ENCODE peak calls at places on chromosomes 5 and 9, in seven cellular contexts. One of them, this sample, is unnamed.

GRCh38 chr5:111563041-111563822 is 50.9 kb upstream of the STARD4 start:
- DNase-seq in effector memory CD4-positive, alpha-beta T cell: no peak
- DNase-seq in adrenal gland: no peak
- DNase-seq in IMR-90: peak; percentile 90
- DNase-seq in left ventricle myocardium inferior: no peak
- DNase-seq in psoas muscle: no peak
- DNase-seq in lower lobe of right lung: no peak
- DNase-seq in this sample: peak; percentile 99

GRCh38 chr9:114733814-114734213 is 51.8 kb upstream of the TEX48 start:
- DNase-seq in effector memory CD4-positive, alpha-beta T cell: no peak
- DNase-seq in adrenal gland: no peak
- DNase-seq in IMR-90: peak; percentile 60
- DNase-seq in left ventricle myocardium inferior: no peak
- DNase-seq in psoas muscle: no peak
- DNase-seq in lower lobe of right lung: no peak
- DNase-seq in this sample: no peak

GRCh38 chr9:96618209-96619108 is 1.2 kb downstream of the CDC14B start:
- DNase-seq in effector memory CD4-positive, alpha-beta T cell: no peak
- DNase-seq in adrenal gland: peak; percentile 62
- DNase-seq in IMR-90: peak; percentile 54
- DNase-seq in left ventricle myocardium inferior: peak; percentile 38
- DNase-seq in psoas muscle: peak; percentile 74
- DNase-seq in lower lobe of right lung: peak; percentile 50
- DNase-seq in this sample: peak; percentile 58

GRCh38 chr5:101783241-101784095 is 512.6 kb downstream of the SLCO4C1 start:
- DNase-seq in effector memory CD4-positive, alpha-beta T cell: no peak
- DNase-seq in adrenal gland: no peak
- DNase-seq in IMR-90: no peak
- DNase-seq in left ventricle myocardium inferior: no peak
- DNase-seq in psoas muscle: no peak
- DNase-seq in lower lobe of right lung: no peak
- DNase-seq in this sample: no peak

GRCh38 chr9:72615931-72616330 is 94.5 kb downstream of the TMC1 start:
- DNase-seq in effector memory CD4-positive, alpha-beta T cell: no peak
- DNase-seq in adrenal gland: no peak
- DNase-seq in IMR-90: peak; percentile 5
- DNase-seq in left ventricle myocardium inferior: no peak
- DNase-seq in psoas muscle: no peak
- DNase-seq in lower lobe of right lung: no peak
- DNase-seq in this sample: no peak

GRCh38 chr5:138489705-138490104 is 24.4 kb downstream of the EGR1 start:
- DNase-seq in effector memory CD4-positive, alpha-beta T cell: no peak
- DNase-seq in adrenal gland: peak; percentile 30
- DNase-seq in IMR-90: no peak
- DNase-seq in left ventricle myocardium inferior: no peak
- DNase-seq in psoas muscle: no peak
- DNase-seq in lower lobe of right lung: no peak
- DNase-seq in this sample: no peak

GRCh38 chr5:20949636-20950035 is 961.6 kb upstream of the CDH18 start:
- DNase-seq in effector memory CD4-positive, alpha-beta T cell: no peak
- DNase-seq in adrenal gland: no peak
- DNase-seq in IMR-90: no peak
- DNase-seq in left ventricle myocardium inferior: no peak
- DNase-seq in psoas muscle: no peak
- DNase-seq in lower lobe of right lung: no peak
- DNase-seq in this sample: peak; percentile 49

GRCh38 chr5:146878471-146879172 is at the start of gene PPP2R2B:
- DNase-seq in effector memory CD4-positive, alpha-beta T cell: peak; percentile 37
- DNase-seq in adrenal gland: no peak
- DNase-seq in IMR-90: peak; percentile 1
- DNase-seq in left ventricle myocardium inferior: peak; percentile 20
- DNase-seq in psoas muscle: peak; percentile 27
- DNase-seq in lower lobe of right lung: peak; percentile 53
- DNase-seq in this sample: peak; percentile 62

GRCh38 chr9:5879419-5880181 is 11.1 kb upstream of the MLANA start:
- DNase-seq in effector memory CD4-positive, alpha-beta T cell: no peak
- DNase-seq in adrenal gland: peak; percentile 60
- DNase-seq in IMR-90: peak; percentile 71
- DNase-seq in left ventricle myocardium inferior: no peak
- DNase-seq in psoas muscle: no peak
- DNase-seq in lower lobe of right lung: no peak
- DNase-seq in this sample: peak; percentile 77

GRCh38 chr5:167754501-167754941 is 536.9 kb upstream of the WWC1 start:
- DNase-seq in effector memory CD4-positive, alpha-beta T cell: no peak
- DNase-seq in adrenal gland: no peak
- DNase-seq in IMR-90: no peak
- DNase-seq in left ventricle myocardium inferior: no peak
- DNase-seq in psoas muscle: no peak
- DNase-seq in lower lobe of right lung: no peak
- DNase-seq in this sample: peak; percentile 6

GRCh38 chr9:89690334-89690912 is 85.6 kb downstream of the GADD45G start:
- DNase-seq in effector memory CD4-positive, alpha-beta T cell: no peak
- DNase-seq in adrenal gland: no peak
- DNase-seq in IMR-90: no peak
- DNase-seq in left ventricle myocardium inferior: no peak
- DNase-seq in psoas muscle: no peak
- DNase-seq in lower lobe of right lung: no peak
- DNase-seq in this sample: no peak

GRCh38 chr9:2459756-2460155 is 161.8 kb upstream of the VLDLR start:
- DNase-seq in effector memory CD4-positive, alpha-beta T cell: no peak
- DNase-seq in adrenal gland: no peak
- DNase-seq in IMR-90: no peak
- DNase-seq in left ventricle myocardium inferior: no peak
- DNase-seq in psoas muscle: no peak
- DNase-seq in lower lobe of right lung: no peak
- DNase-seq in this sample: no peak

GRCh38 chr5:156475831-156476551 is 149.0 kb downstream of the SGCD start:
- DNase-seq in effector memory CD4-positive, alpha-beta T cell: no peak
- DNase-seq in adrenal gland: peak; percentile 76
- DNase-seq in IMR-90: peak; percentile 98
- DNase-seq in left ventricle myocardium inferior: peak; percentile 29
- DNase-seq in psoas muscle: peak; percentile 34
- DNase-seq in lower lobe of right lung: no peak
- DNase-seq in this sample: peak; percentile 14

GRCh38 chr9:104772707-104773106 is 8.8 kb downstream of the NIPSNAP3B start:
- DNase-seq in effector memory CD4-positive, alpha-beta T cell: no peak
- DNase-seq in adrenal gland: peak; percentile 56
- DNase-seq in IMR-90: no peak
- DNase-seq in left ventricle myocardium inferior: no peak
- DNase-seq in psoas muscle: no peak
- DNase-seq in lower lobe of right lung: no peak
- DNase-seq in this sample: no peak

GRCh38 chr5:118687671-118688621 is 300.4 kb downstream of the DTWD2 start:
- DNase-seq in effector memory CD4-positive, alpha-beta T cell: no peak
- DNase-seq in adrenal gland: no peak
- DNase-seq in IMR-90: no peak
- DNase-seq in left ventricle myocardium inferior: no peak
- DNase-seq in psoas muscle: no peak
- DNase-seq in lower lobe of right lung: no peak
- DNase-seq in this sample: no peak

GRCh38 chr5:169139381-169140125 is 161.4 kb downstream of the SLIT3 start:
- DNase-seq in effector memory CD4-positive, alpha-beta T cell: no peak
- DNase-seq in adrenal gland: peak; percentile 20
- DNase-seq in IMR-90: no peak
- DNase-seq in left ventricle myocardium inferior: peak; percentile 21
- DNase-seq in psoas muscle: no peak
- DNase-seq in lower lobe of right lung: peak; percentile 87
- DNase-seq in this sample: peak; percentile 60

GRCh38 chr9:104810421-104811339 is 46.8 kb downstream of the NIPSNAP3B start:
- DNase-seq in effector memory CD4-positive, alpha-beta T cell: no peak
- DNase-seq in adrenal gland: peak; percentile 88
- DNase-seq in IMR-90: peak; percentile 59
- DNase-seq in left ventricle myocardium inferior: no peak
- DNase-seq in psoas muscle: peak; percentile 34
- DNase-seq in lower lobe of right lung: no peak
- DNase-seq in this sample: no peak

GRCh38 chr5:179599973-179600372 is 23.5 kb downstream of the HNRNPH1 start:
- DNase-seq in effector memory CD4-positive, alpha-beta T cell: no peak
- DNase-seq in adrenal gland: no peak
- DNase-seq in IMR-90: no peak
- DNase-seq in left ventricle myocardium inferior: no peak
- DNase-seq in psoas muscle: no peak
- DNase-seq in lower lobe of right lung: no peak
- DNase-seq in this sample: no peak

GRCh38 chr5:179601871-179602625 is 21.4 kb downstream of the HNRNPH1 start:
- DNase-seq in effector memory CD4-positive, alpha-beta T cell: no peak
- DNase-seq in adrenal gland: no peak
- DNase-seq in IMR-90: no peak
- DNase-seq in left ventricle myocardium inferior: no peak
- DNase-seq in psoas muscle: no peak
- DNase-seq in lower lobe of right lung: no peak
- DNase-seq in this sample: no peak

GRCh38 chr5:179606071-179606909 is 17.2 kb downstream of the HNRNPH1 start:
- DNase-seq in effector memory CD4-positive, alpha-beta T cell: no peak
- DNase-seq in adrenal gland: no peak
- DNase-seq in IMR-90: no peak
- DNase-seq in left ventricle myocardium inferior: no peak
- DNase-seq in psoas muscle: no peak
- DNase-seq in lower lobe of right lung: no peak
- DNase-seq in this sample: no peak

GRCh38 chr5:179605026-179605833 is 18.2 kb downstream of the HNRNPH1 start:
- DNase-seq in effector memory CD4-positive, alpha-beta T cell: no peak
- DNase-seq in adrenal gland: no peak
- DNase-seq in IMR-90: peak; percentile 51
- DNase-seq in left ventricle myocardium inferior: no peak
- DNase-seq in psoas muscle: no peak
- DNase-seq in lower lobe of right lung: no peak
- DNase-seq in this sample: no peak

GRCh38 chr5:179603308-179603707 is 20.2 kb downstream of the HNRNPH1 start:
- DNase-seq in effector memory CD4-positive, alpha-beta T cell: no peak
- DNase-seq in adrenal gland: no peak
- DNase-seq in IMR-90: no peak
- DNase-seq in left ventricle myocardium inferior: no peak
- DNase-seq in psoas muscle: no peak
- DNase-seq in lower lobe of right lung: no peak
- DNase-seq in this sample: no peak
- H3K36me3 ChIP-seq in effector memory CD4-positive, alpha-beta T cell: peaks cover 48% of the 10 kb centered on the region
- H3K36me3 ChIP-seq in adrenal gland: no peaks in the 10 kb centered on the region
- H3K36me3 ChIP-seq in IMR-90: peaks cover 66% of the 10 kb centered on the region
- H3K36me3 ChIP-seq in left ventricle myocardium inferior: peaks cover 79% of the 10 kb centered on the region
- H3K36me3 ChIP-seq in psoas muscle: peaks cover 4% of the 10 kb centered on the region
- H3K36me3 ChIP-seq in lower lobe of right lung: peaks cover 100% of the 10 kb centered on the region
- H3K36me3 ChIP-seq in this sample: peaks cover 27% of the 10 kb centered on the region

GRCh38 chr9:120456218-120456617 is 123.7 kb downstream of the CDK5RAP2 start:
- DNase-seq in effector memory CD4-positive, alpha-beta T cell: no peak
- DNase-seq in adrenal gland: no peak
- DNase-seq in IMR-90: no peak
- DNase-seq in left ventricle myocardium inferior: no peak
- DNase-seq in psoas muscle: no peak
- DNase-seq in lower lobe of right lung: no peak
- DNase-seq in this sample: no peak

GRCh38 chr9:120453792-120454191 is 126.2 kb downstream of the CDK5RAP2 start:
- DNase-seq in effector memory CD4-positive, alpha-beta T cell: no peak
- DNase-seq in adrenal gland: no peak
- DNase-seq in IMR-90: no peak
- DNase-seq in left ventricle myocardium inferior: no peak
- DNase-seq in psoas muscle: no peak
- DNase-seq in lower lobe of right lung: no peak
- DNase-seq in this sample: no peak

GRCh38 chr9:120452631-120453030 is 127.3 kb downstream of the CDK5RAP2 start:
- DNase-seq in effector memory CD4-positive, alpha-beta T cell: no peak
- DNase-seq in adrenal gland: no peak
- DNase-seq in IMR-90: no peak
- DNase-seq in left ventricle myocardium inferior: no peak
- DNase-seq in psoas muscle: no peak
- DNase-seq in lower lobe of right lung: no peak
- DNase-seq in this sample: no peak

GRCh38 chr9:120454427-120454826 is 125.5 kb downstream of the CDK5RAP2 start:
- DNase-seq in effector memory CD4-positive, alpha-beta T cell: no peak
- DNase-seq in adrenal gland: no peak
- DNase-seq in IMR-90: no peak
- DNase-seq in left ventricle myocardium inferior: no peak
- DNase-seq in psoas muscle: no peak
- DNase-seq in lower lobe of right lung: no peak
- DNase-seq in this sample: no peak
- H3K36me3 ChIP-seq in effector memory CD4-positive, alpha-beta T cell: peaks cover 24% of the 10 kb centered on the region
- H3K36me3 ChIP-seq in adrenal gland: no peaks in the 10 kb centered on the region
- H3K36me3 ChIP-seq in IMR-90: peaks cover 5% of the 10 kb centered on the region
- H3K36me3 ChIP-seq in left ventricle myocardium inferior: peaks cover 70% of the 10 kb centered on the region
- H3K36me3 ChIP-seq in psoas muscle: peaks cover 2% of the 10 kb centered on the region
- H3K36me3 ChIP-seq in lower lobe of right lung: peaks cover 71% of the 10 kb centered on the region
- H3K36me3 ChIP-seq in this sample: peaks cover 2% of the 10 kb centered on the region

GRCh38 chr5:71482132-71482531 is 26.7 kb downstream of the BDP1 start:
- DNase-seq in effector memory CD4-positive, alpha-beta T cell: no peak
- DNase-seq in adrenal gland: peak; percentile 81
- DNase-seq in IMR-90: peak; percentile 38
- DNase-seq in left ventricle myocardium inferior: no peak
- DNase-seq in psoas muscle: no peak
- DNase-seq in lower lobe of right lung: no peak
- DNase-seq in this sample: peak; percentile 64

GRCh38 chr5:71481441-71481840 is 26.0 kb downstream of the BDP1 start:
- DNase-seq in effector memory CD4-positive, alpha-beta T cell: no peak
- DNase-seq in adrenal gland: no peak
- DNase-seq in IMR-90: no peak
- DNase-seq in left ventricle myocardium inferior: no peak
- DNase-seq in psoas muscle: no peak
- DNase-seq in lower lobe of right lung: no peak
- DNase-seq in this sample: no peak

DNA sequence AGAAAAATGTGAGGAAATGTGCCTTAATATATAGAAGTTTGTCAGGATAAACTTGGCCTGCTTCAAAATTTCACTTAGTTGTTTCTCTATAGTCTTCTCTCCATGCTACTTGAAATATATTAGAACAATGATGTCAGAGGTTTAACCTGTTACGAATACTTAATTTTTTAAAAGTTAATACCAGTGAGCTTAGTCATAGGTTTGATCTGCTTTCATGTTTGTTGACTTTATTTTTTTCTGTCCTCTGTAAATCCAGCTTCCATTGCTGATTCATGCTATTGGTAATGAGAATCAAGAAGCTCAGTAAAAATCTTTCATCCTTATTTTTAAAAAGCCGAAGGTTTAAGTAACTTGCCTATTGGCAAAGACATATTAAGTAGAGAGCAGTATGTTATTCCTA is 27.9 kb downstream of the BDP1 start:
- DNase-seq in effector memory CD4-positive, alpha-beta T cell: no peak
- DNase-seq in adrenal gland: no peak
- DNase-seq in IMR-90: peak; percentile 92
- DNase-seq in left ventricle myocardium inferior: no peak
- DNase-seq in psoas muscle: no peak
- DNase-seq in lower lobe of right lung: no peak
- DNase-seq in this sample: no peak
- H3K36me3 ChIP-seq in effector memory CD4-positive, alpha-beta T cell: peaks cover 27% of the 10 kb centered on the region
- H3K36me3 ChIP-seq in adrenal gland: no peaks in the 10 kb centered on the region
- H3K36me3 ChIP-seq in IMR-90: peaks cover 12% of the 10 kb centered on the region
- H3K36me3 ChIP-seq in left ventricle myocardium inferior: peaks cover 80% of the 10 kb centered on the region
- H3K36me3 ChIP-seq in psoas muscle: peaks cover 4% of the 10 kb centered on the region
- H3K36me3 ChIP-seq in lower lobe of right lung: peaks cover 75% of the 10 kb centered on the region
- H3K36me3 ChIP-seq in this sample: peaks cover 38% of the 10 kb centered on the region

GRCh38 chr5:6750142-6750840 is 37.1 kb downstream of the TENT4A start:
- DNase-seq in effector memory CD4-positive, alpha-beta T cell: no peak
- DNase-seq in adrenal gland: no peak
- DNase-seq in IMR-90: no peak
- DNase-seq in left ventricle myocardium inferior: no peak
- DNase-seq in psoas muscle: no peak
- DNase-seq in lower lobe of right lung: peak; percentile 26
- DNase-seq in this sample: no peak
- H3K36me3 ChIP-seq in effector memory CD4-positive, alpha-beta T cell: peaks cover 86% of the 10 kb centered on the region
- H3K36me3 ChIP-seq in adrenal gland: no peaks in the 10 kb centered on the region
- H3K36me3 ChIP-seq in IMR-90: peaks cover 59% of the 10 kb centered on the region
- H3K36me3 ChIP-seq in left ventricle myocardium inferior: peaks cover 78% of the 10 kb centered on the region
- H3K36me3 ChIP-seq in psoas muscle: peaks cover 6% of the 10 kb centered on the region
- H3K36me3 ChIP-seq in lower lobe of right lung: peaks cover 96% of the 10 kb centered on the region
- H3K36me3 ChIP-seq in this sample: peaks cover 48% of the 10 kb centered on the region

GRCh38 chr9:136375096-136375495 is 1.6 kb upstream of the CARD9 start:
- DNase-seq in effector memory CD4-positive, alpha-beta T cell: no peak
- DNase-seq in adrenal gland: no peak
- DNase-seq in IMR-90: no peak
- DNase-seq in left ventricle myocardium inferior: no peak
- DNase-seq in psoas muscle: no peak
- DNase-seq in lower lobe of right lung: no peak
- DNase-seq in this sample: no peak
- H3K36me3 ChIP-seq in effector memory CD4-positive, alpha-beta T cell: peaks cover 8% of the 10 kb centered on the region
- H3K36me3 ChIP-seq in adrenal gland: no peaks in the 10 kb centered on the region
- H3K36me3 ChIP-seq in IMR-90: peaks cover 16% of the 10 kb centered on the region
- H3K36me3 ChIP-seq in left ventricle myocardium inferior: peaks cover 8% of the 10 kb centered on the region
- H3K36me3 ChIP-seq in psoas muscle: no peaks in the 10 kb centered on the region
- H3K36me3 ChIP-seq in lower lobe of right lung: peaks cover 18% of the 10 kb centered on the region
- H3K36me3 ChIP-seq in this sample: peaks cover 3% of the 10 kb centered on the region

This sample was measured in cardiac muscle cell.